ENCODE peak calls at places on chromosomes 3 and 15, in seven cellular contexts. G is sigmoid colon, J is A549, I is breast epithelium, E is IMR-90, D is fibroblast of lung, B is lung. R is an unnamed sample.

GRCh38 chr3:128426128-128426921 is 40.4 kb downstream of the DNAJB8 start:
- DNase-seq in E (no peak), B (no peak), I (no peak), J (peak; percentile 61), D (no peak), G (no peak), R (peak; percentile 32)

GRCh38 chr3:28846948-28847527 is 433.8 kb upstream of the RBMS3 start:
- DNase-seq in E (no peak), J (no peak), D (no peak), G (no peak), B (no peak), I (no peak), R (no peak)

GRCh38 chr3:185983495-185984141 is 45.8 kb upstream of the TRA2B start:
- DNase-seq in E (peak; percentile 62), B (peak; percentile 79), J (peak; percentile 61), I (peak; percentile 65), G (peak; percentile 83), D (peak; percentile 43), R (peak; percentile 81)

GRCh38 chr3:154177406-154177805 is 56.2 kb downstream of the ARHGEF26 start:
- DNase-seq in I (no peak), G (no peak), J (no peak), E (no peak), B (no peak), D (no peak), R (no peak)

GRCh38 chr3:176190755-176191154 is 1006.5 kb downstream of the TBL1XR1 start:
- DNase-seq in I (no peak), G (no peak), E (no peak), D (no peak), B (no peak), J (no peak), R (no peak)

GRCh38 chr3:141575879-141576743 is 89.3 kb downstream of the RASA2 start:
- DNase-seq in G (no peak), I (no peak), D (peak; percentile 11), J (peak; percentile 25), B (no peak), E (peak; percentile 40), R (no peak)

GRCh38 chr3:129418041-129418973 is 10.1 kb downstream of the EFCAB12 start:
- DNase-seq in D (no peak), B (no peak), I (no peak), E (no peak), J (no peak), G (no peak), R (no peak)

GRCh38 chr15:76328106-76328696 is 8.4 kb upstream of the ISL2 start:
- DNase-seq in I (no peak), J (no peak), D (no peak), B (no peak), E (no peak), G (no peak), R (no peak)

GRCh38 chr3:20254268-20255117 is 68.5 kb upstream of the SGO1 start:
- DNase-seq in I (no peak), G (no peak), B (no peak), J (no peak), E (no peak), D (no peak), R (no peak)

GRCh38 chr3:177521305-177521704 is 324.0 kb upstream of the TBL1XR1 start:
- DNase-seq in J (no peak), B (peak; percentile 79), D (no peak), E (no peak), I (peak; percentile 72), G (no peak), R (peak; percentile 66)

GRCh38 chr3:186825294-186825821 is 17.2 kb upstream of the ADIPOQ start:
- DNase-seq in D (peak; percentile 81), J (no peak), B (no peak), G (no peak), I (no peak), E (peak; percentile 77), R (no peak)

GRCh38 chr3:66195347-66195783 is 25.4 kb upstream of the SLC25A26 start:
- DNase-seq in J (no peak), B (peak; percentile 28), I (no peak), E (peak; percentile 68), G (peak; percentile 67), D (peak; percentile 51), R (peak; percentile 36)

GRCh38 chr3:160169139-160169830 is 55.9 kb upstream of the C3orf80 start:
- DNase-seq in B (no peak), J (peak; percentile 16), I (no peak), E (peak; percentile 95), D (peak; percentile 98), G (no peak), R (no peak)

GRCh38 chr3:39126532-39127071 is 19.1 kb downstream of the TTC21A start:
- DNase-seq in E (peak; percentile 65), D (peak; percentile 50), J (no peak), G (peak; percentile 70), I (peak; percentile 43), B (no peak), R (peak; percentile 71)

GRCh38 chr3:127425505-127426443 is 137.9 kb upstream of the PRR20G start:
- DNase-seq in E (no peak), G (peak; percentile 41), J (no peak), D (no peak), B (no peak), I (peak; percentile 13), R (no peak)

GRCh38 chr3:8239718-8240698 is 261.6 kb upstream of the LMCD1 start:
- DNase-seq in E (peak; percentile 59), I (no peak), D (peak; percentile 39), G (no peak), J (peak; percentile 35), B (no peak), R (peak; percentile 25)

GRCh38 chr3:177357352-177358084 is 160.2 kb upstream of the TBL1XR1 start:
- DNase-seq in E (peak; percentile 89), B (peak; percentile 29), G (no peak), D (peak; percentile 96), I (no peak), J (peak; percentile 44), R (peak; percentile 73)

GRCh38 chr3:53804697-53805462 is 41.3 kb downstream of the CHDH start:
- DNase-seq in G (peak; percentile 40), I (no peak), E (peak; percentile 80), J (peak; percentile 62), B (no peak), D (peak; percentile 78), R (no peak)

GRCh38 chr15:77013786-77014136 is 18.8 kb downstream of the PSTPIP1 start:
- DNase-seq in I (no peak), J (no peak), G (no peak), B (no peak), D (no peak), E (no peak), R (no peak)

GRCh38 chr3:26625187-26625586 is 2.6 kb downstream of the LRRC3B start:
- DNase-seq in J (no peak), D (no peak), G (no peak), B (no peak), I (no peak), E (no peak), R (no peak)

GRCh38 chr3:195230244-195230643 is 40.7 kb downstream of the XXYLT1 start:
- DNase-seq in B (no peak), I (no peak), G (peak; percentile 24), E (no peak), D (no peak), J (no peak), R (no peak)

GRCh38 chr3:126509565-126510322 is 7.8 kb downstream of the UROC1 start:
- DNase-seq in D (no peak), B (no peak), J (no peak), I (no peak), E (no peak), G (peak; percentile 57), R (no peak)

DNA sequence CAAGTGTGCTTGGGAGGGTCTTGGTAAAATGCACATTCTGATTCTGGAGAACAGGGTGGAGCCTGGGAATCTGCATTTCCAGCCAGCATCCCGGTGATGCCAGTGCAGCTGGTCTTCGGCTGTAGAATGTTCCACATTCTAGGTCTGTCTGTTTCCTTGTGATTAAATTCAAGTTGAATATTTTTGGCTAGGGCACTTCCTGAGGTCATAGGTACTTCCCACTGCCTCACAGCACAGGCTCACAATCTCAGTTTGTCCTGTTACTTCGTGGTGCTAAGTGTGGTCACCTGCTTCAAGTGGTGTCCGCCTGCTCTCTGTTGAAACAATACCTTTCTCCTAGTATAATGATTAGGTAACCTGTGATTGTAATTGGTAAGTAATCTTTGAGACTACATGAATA is 40.1 kb downstream of the FLNB start:
- DNase-seq in B (peak; percentile 65), G (no peak), I (no peak), E (no peak), D (peak; percentile 65), J (no peak), R (no peak)
- H3K4me1 ChIP-seq in B (peaks cover 29% of the 10 kb centered on the region), G (peaks cover 89% of the 10 kb centered on the region), I (peaks cover 3% of the 10 kb centered on the region), E (peaks cover 48% of the 10 kb centered on the region), D (peaks cover 54% of the 10 kb centered on the region), J (peaks cover 100% of the 10 kb centered on the region), R (peaks cover 6% of the 10 kb centered on the region)

DNA sequence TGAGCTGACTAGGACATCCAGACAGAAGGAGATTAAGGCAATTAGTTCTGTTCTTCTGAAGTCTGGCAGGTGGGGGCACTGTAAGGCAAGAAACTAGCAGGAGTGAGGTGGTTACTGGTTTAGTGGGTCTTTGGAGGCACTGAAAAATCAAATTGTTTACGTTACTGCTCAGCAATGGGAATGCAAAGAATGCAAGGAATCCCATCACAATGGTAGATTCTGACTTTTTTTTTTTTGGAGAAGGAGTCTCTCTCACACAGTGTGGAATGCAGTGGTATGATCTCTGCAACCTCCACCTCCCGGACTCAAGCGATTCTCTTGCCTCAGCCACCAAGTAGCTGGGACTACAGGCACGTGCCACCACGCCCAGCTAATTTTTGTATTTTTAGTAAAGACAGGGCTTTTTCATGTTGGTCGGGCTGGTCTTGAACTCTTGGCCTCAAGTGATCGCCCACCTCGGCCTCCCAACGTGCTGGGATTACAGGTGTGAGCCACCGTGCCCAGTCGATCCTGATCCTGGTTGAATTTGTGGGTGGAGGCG is 16.4 kb downstream of the FAM107A start:
- DNase-seq in I (no peak), B (no peak), E (peak; percentile 98), J (peak; percentile 42), G (no peak), D (peak; percentile 97), R (no peak)
- TF ChIP-seq CTCF in I (no peak), B (no peak), E (peak; percentile 88), J (peak; percentile 33), G (no peak), D (peak; percentile 54), R (no peak)

GRCh38 chr15:84721381-84721780 is 5.4 kb upstream of the SEC11A start:
- DNase-seq in D (no peak), B (no peak), I (no peak), J (no peak), G (no peak), E (no peak), R (no peak)

GRCh38 chr15:84714816-84715215 is 1.1 kb downstream of the SEC11A start:
- DNase-seq in I (no peak), B (no peak), J (no peak), D (no peak), E (no peak), G (no peak), R (no peak)

GRCh38 chr15:84714372-84714771 is 1.6 kb downstream of the SEC11A start:
- DNase-seq in D (no peak), B (no peak), E (no peak), G (no peak), I (no peak), J (no peak), R (no peak)

GRCh38 chr15:84715442-84716035 is 400 bp downstream of the SEC11A start:
- DNase-seq in E (peak; percentile 28), J (peak; percentile 51), D (peak; percentile 56), B (no peak), G (peak; percentile 67), I (no peak), R (peak; percentile 49)

GRCh38 chr15:84716036-84716732 is at the start of gene SEC11A:
- DNase-seq in I (peak; percentile 93), E (peak; percentile 92), B (peak; percentile 95), D (peak; percentile 94), G (peak; percentile 96), J (peak; percentile 100), R (peak; percentile 98)
- H3K4me1 ChIP-seq in I (no peaks in the 10 kb centered on the region), E (peaks cover 2% of the 10 kb centered on the region), B (peaks cover 3% of the 10 kb centered on the region), D (peaks cover 2% of the 10 kb centered on the region), G (peaks cover 28% of the 10 kb centered on the region), J (peaks cover 19% of the 10 kb centered on the region), R (peaks cover 11% of the 10 kb centered on the region)

GRCh38 chr3:57743511-57743910 is 12.6 kb upstream of the SLMAP start:
- DNase-seq in E (peak; percentile 54), J (no peak), B (no peak), G (no peak), D (peak; percentile 20), I (no peak), R (no peak)
- TF ChIP-seq CTCF in E (no peak), J (no peak), B (no peak), G (no peak), D (no peak), I (no peak), R (no peak)